ENCODE peak calls at places on chromosomes 1 and 21, in ten cellular contexts. One of them, this sample, is unnamed.

GRCh38 chr1:158087320-158087927 is 93.3 kb upstream of the CD1D start:
- DNase-seq in endothelial cell of umbilical vein: peak; percentile 83
- DNase-seq in heart right ventricle: no peak
- DNase-seq in upper lobe of right lung: no peak
- DNase-seq in heart left ventricle: peak; percentile 54
- DNase-seq in Caco-2: peak; percentile 73
- DNase-seq in ovary: peak; percentile 61
- DNase-seq in iPS DF 6.9: peak; percentile 93
- DNase-seq in CD8-positive, alpha-beta T cell: no peak
- DNase-seq in aorta: no peak
- DNase-seq in this sample: peak; percentile 71

GRCh38 chr21:25936776-25937175 is 202.0 kb downstream of the GABPA start:
- DNase-seq in endothelial cell of umbilical vein: peak; percentile 66
- DNase-seq in CD8-positive, alpha-beta T cell: no peak
- DNase-seq in Caco-2: no peak
- DNase-seq in upper lobe of right lung: no peak
- DNase-seq in iPS DF 6.9: no peak
- DNase-seq in aorta: no peak
- DNase-seq in heart right ventricle: no peak
- DNase-seq in ovary: no peak
- DNase-seq in heart left ventricle: no peak
- DNase-seq in this sample: no peak

GRCh38 chr1:63920154-63921117 is 146.6 kb downstream of the ROR1 start:
- DNase-seq in ovary: no peak
- DNase-seq in CD8-positive, alpha-beta T cell: no peak
- DNase-seq in aorta: no peak
- DNase-seq in heart left ventricle: no peak
- DNase-seq in endothelial cell of umbilical vein: peak; percentile 35
- DNase-seq in heart right ventricle: no peak
- DNase-seq in Caco-2: peak; percentile 75
- DNase-seq in upper lobe of right lung: no peak
- DNase-seq in iPS DF 6.9: no peak
- DNase-seq in this sample: peak; percentile 5

GRCh38 chr1:213423041-213423440 is 372.0 kb downstream of the RPS6KC1 start:
- DNase-seq in iPS DF 6.9: no peak
- DNase-seq in Caco-2: no peak
- DNase-seq in heart right ventricle: no peak
- DNase-seq in CD8-positive, alpha-beta T cell: no peak
- DNase-seq in aorta: no peak
- DNase-seq in endothelial cell of umbilical vein: no peak
- DNase-seq in upper lobe of right lung: no peak
- DNase-seq in ovary: no peak
- DNase-seq in heart left ventricle: no peak
- DNase-seq in this sample: no peak

GRCh38 chr1:8218351-8219092 is 99.4 kb upstream of the SLC45A1 start:
- DNase-seq in CD8-positive, alpha-beta T cell: no peak
- DNase-seq in upper lobe of right lung: no peak
- DNase-seq in endothelial cell of umbilical vein: no peak
- DNase-seq in iPS DF 6.9: no peak
- DNase-seq in ovary: no peak
- DNase-seq in heart left ventricle: no peak
- DNase-seq in Caco-2: no peak
- DNase-seq in aorta: no peak
- DNase-seq in heart right ventricle: no peak
- DNase-seq in this sample: no peak

GRCh38 chr1:56442456-56442855 is 136.9 kb downstream of the PLPP3 start:
- DNase-seq in ovary: no peak
- DNase-seq in endothelial cell of umbilical vein: no peak
- DNase-seq in aorta: no peak
- DNase-seq in upper lobe of right lung: no peak
- DNase-seq in Caco-2: no peak
- DNase-seq in iPS DF 6.9: no peak
- DNase-seq in CD8-positive, alpha-beta T cell: no peak
- DNase-seq in heart right ventricle: no peak
- DNase-seq in heart left ventricle: no peak
- DNase-seq in this sample: no peak

GRCh38 chr1:6262570-6263420 is 1.9 kb upstream of the GPR153 start:
- DNase-seq in heart left ventricle: peak; percentile 80
- DNase-seq in CD8-positive, alpha-beta T cell: no peak
- DNase-seq in Caco-2: no peak
- DNase-seq in iPS DF 6.9: no peak
- DNase-seq in endothelial cell of umbilical vein: no peak
- DNase-seq in heart right ventricle: peak; percentile 76
- DNase-seq in ovary: peak; percentile 63
- DNase-seq in upper lobe of right lung: no peak
- DNase-seq in aorta: no peak
- DNase-seq in this sample: no peak

GRCh38 chr1:94247146-94248094 is 10.0 kb upstream of the ARHGAP29 start:
- DNase-seq in CD8-positive, alpha-beta T cell: no peak
- DNase-seq in upper lobe of right lung: peak; percentile 92
- DNase-seq in aorta: peak; percentile 93
- DNase-seq in endothelial cell of umbilical vein: peak; percentile 80
- DNase-seq in iPS DF 6.9: no peak
- DNase-seq in heart left ventricle: peak; percentile 84
- DNase-seq in heart right ventricle: peak; percentile 89
- DNase-seq in Caco-2: peak; percentile 82
- DNase-seq in ovary: peak; percentile 82
- DNase-seq in this sample: peak; percentile 49

DNA sequence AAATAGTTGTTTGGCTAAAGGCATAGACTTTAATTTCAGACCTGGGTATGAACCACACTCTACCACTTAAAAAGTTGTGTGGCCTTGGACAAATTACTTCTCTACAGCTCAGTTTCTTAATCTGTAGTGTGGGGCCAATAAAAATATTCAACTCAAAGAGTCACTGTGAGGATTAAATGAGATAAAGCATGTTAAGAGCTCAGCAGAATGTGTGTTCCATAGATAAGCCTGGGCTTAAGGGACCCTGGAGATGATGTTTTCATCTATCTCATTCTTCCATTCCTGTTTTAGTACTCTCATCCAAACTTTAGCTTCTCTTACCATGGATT is 17.7 kb downstream of the S100A10 start:
- DNase-seq in upper lobe of right lung: no peak
- DNase-seq in ovary: no peak
- DNase-seq in heart right ventricle: no peak
- DNase-seq in aorta: no peak
- DNase-seq in heart left ventricle: no peak
- DNase-seq in endothelial cell of umbilical vein: no peak
- DNase-seq in CD8-positive, alpha-beta T cell: no peak
- DNase-seq in iPS DF 6.9: no peak
- DNase-seq in Caco-2: no peak
- DNase-seq in this sample: no peak
- H3K4me1 ChIP-seq in upper lobe of right lung: peaks cover 12% of the 10 kb centered on the region
- H3K4me1 ChIP-seq in ovary: peaks cover 8% of the 10 kb centered on the region
- H3K4me1 ChIP-seq in heart right ventricle: no peaks in the 10 kb centered on the region
- H3K4me1 ChIP-seq in aorta: peaks cover 2% of the 10 kb centered on the region
- H3K4me1 ChIP-seq in heart left ventricle: no peaks in the 10 kb centered on the region
- H3K4me1 ChIP-seq in endothelial cell of umbilical vein: peaks cover 22% of the 10 kb centered on the region
- H3K4me1 ChIP-seq in CD8-positive, alpha-beta T cell: no peaks in the 10 kb centered on the region
- H3K4me1 ChIP-seq in iPS DF 6.9: peaks cover 4% of the 10 kb centered on the region
- H3K4me1 ChIP-seq in Caco-2: peaks cover 94% of the 10 kb centered on the region
- H3K4me1 ChIP-seq in this sample: no peaks in the 10 kb centered on the region

GRCh38 chr1:156509424-156510035 is 9.0 kb upstream of the MEF2D start:
- DNase-seq in iPS DF 6.9: no peak
- DNase-seq in aorta: no peak
- DNase-seq in Caco-2: no peak
- DNase-seq in ovary: no peak
- DNase-seq in heart right ventricle: no peak
- DNase-seq in CD8-positive, alpha-beta T cell: no peak
- DNase-seq in endothelial cell of umbilical vein: no peak
- DNase-seq in upper lobe of right lung: peak; percentile 46
- DNase-seq in heart left ventricle: no peak
- DNase-seq in this sample: peak; percentile 5

GRCh38 chr1:156506450-156506849 is 5.9 kb upstream of the MEF2D start:
- DNase-seq in heart left ventricle: no peak
- DNase-seq in heart right ventricle: no peak
- DNase-seq in CD8-positive, alpha-beta T cell: no peak
- DNase-seq in endothelial cell of umbilical vein: no peak
- DNase-seq in ovary: no peak
- DNase-seq in Caco-2: no peak
- DNase-seq in iPS DF 6.9: no peak
- DNase-seq in upper lobe of right lung: no peak
- DNase-seq in aorta: no peak
- DNase-seq in this sample: no peak

GRCh38 chr1:156508955-156509234 is 8.3 kb upstream of the MEF2D start:
- DNase-seq in upper lobe of right lung: no peak
- DNase-seq in iPS DF 6.9: no peak
- DNase-seq in heart right ventricle: no peak
- DNase-seq in aorta: no peak
- DNase-seq in ovary: no peak
- DNase-seq in heart left ventricle: no peak
- DNase-seq in Caco-2: no peak
- DNase-seq in CD8-positive, alpha-beta T cell: no peak
- DNase-seq in endothelial cell of umbilical vein: no peak
- DNase-seq in this sample: peak; percentile 4

GRCh38 chr1:156510709-156511108 is 10.1 kb upstream of the MEF2D start:
- DNase-seq in aorta: peak; percentile 95
- DNase-seq in heart right ventricle: peak; percentile 80
- DNase-seq in ovary: peak; percentile 98
- DNase-seq in CD8-positive, alpha-beta T cell: no peak
- DNase-seq in upper lobe of right lung: peak; percentile 92
- DNase-seq in Caco-2: no peak
- DNase-seq in endothelial cell of umbilical vein: no peak
- DNase-seq in heart left ventricle: peak; percentile 95
- DNase-seq in iPS DF 6.9: no peak
- DNase-seq in this sample: peak; percentile 4

DNA sequence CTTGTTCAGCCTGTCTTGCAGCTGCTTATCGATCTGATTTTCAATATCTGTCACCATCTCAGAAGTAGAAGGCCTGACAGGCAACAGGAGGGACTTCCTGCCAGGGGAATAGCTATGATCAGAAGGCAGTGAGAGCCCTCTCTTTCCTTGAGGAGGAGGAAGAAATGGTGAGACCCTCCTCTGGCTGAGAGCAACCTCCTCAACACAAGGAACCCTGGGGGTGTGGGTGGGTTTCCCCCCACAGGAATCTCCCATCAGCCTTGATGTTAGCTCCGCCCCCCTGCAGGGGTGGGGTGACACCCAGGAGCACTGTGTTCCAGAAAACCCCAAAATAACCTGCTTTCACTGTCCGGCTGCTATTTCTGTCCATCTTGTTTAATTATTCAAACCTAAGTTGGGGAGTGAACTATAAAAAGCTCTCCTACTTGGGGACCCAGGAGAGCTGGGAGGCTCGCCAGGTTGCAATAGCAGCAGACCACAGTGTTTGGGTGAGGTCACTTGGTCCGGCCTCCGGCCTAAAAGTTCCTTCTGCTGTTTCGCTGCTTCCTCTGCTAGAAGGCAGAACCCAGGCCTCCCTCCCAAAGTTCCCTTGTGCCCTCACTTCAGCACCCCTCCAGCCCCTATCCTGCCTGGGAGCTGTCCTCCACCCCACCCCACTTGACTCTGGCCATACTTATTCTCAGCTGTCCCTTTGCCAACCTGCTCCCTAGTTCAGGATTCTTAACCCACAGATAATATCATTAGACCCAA is 7.8 kb upstream of the MEF2D start:
- DNase-seq in iPS DF 6.9: no peak
- DNase-seq in heart right ventricle: peak; percentile 77
- DNase-seq in ovary: peak; percentile 90
- DNase-seq in heart left ventricle: peak; percentile 90
- DNase-seq in upper lobe of right lung: peak; percentile 85
- DNase-seq in CD8-positive, alpha-beta T cell: no peak
- DNase-seq in endothelial cell of umbilical vein: no peak
- DNase-seq in aorta: peak; percentile 92
- DNase-seq in Caco-2: no peak
- DNase-seq in this sample: peak; percentile 11
- H3K4me1 ChIP-seq in iPS DF 6.9: peaks cover 6% of the 10 kb centered on the region
- H3K4me1 ChIP-seq in heart right ventricle: peaks cover 18% of the 10 kb centered on the region
- H3K4me1 ChIP-seq in ovary: peaks cover 28% of the 10 kb centered on the region
- H3K4me1 ChIP-seq in heart left ventricle: peaks cover 21% of the 10 kb centered on the region
- H3K4me1 ChIP-seq in upper lobe of right lung: peaks cover 60% of the 10 kb centered on the region
- H3K4me1 ChIP-seq in CD8-positive, alpha-beta T cell: peaks cover 52% of the 10 kb centered on the region
- H3K4me1 ChIP-seq in endothelial cell of umbilical vein: peaks cover 17% of the 10 kb centered on the region
- H3K4me1 ChIP-seq in aorta: peaks cover 2% of the 10 kb centered on the region
- H3K4me1 ChIP-seq in Caco-2: peaks cover 22% of the 10 kb centered on the region
- H3K4me1 ChIP-seq in this sample: peaks cover 33% of the 10 kb centered on the region

DNA sequence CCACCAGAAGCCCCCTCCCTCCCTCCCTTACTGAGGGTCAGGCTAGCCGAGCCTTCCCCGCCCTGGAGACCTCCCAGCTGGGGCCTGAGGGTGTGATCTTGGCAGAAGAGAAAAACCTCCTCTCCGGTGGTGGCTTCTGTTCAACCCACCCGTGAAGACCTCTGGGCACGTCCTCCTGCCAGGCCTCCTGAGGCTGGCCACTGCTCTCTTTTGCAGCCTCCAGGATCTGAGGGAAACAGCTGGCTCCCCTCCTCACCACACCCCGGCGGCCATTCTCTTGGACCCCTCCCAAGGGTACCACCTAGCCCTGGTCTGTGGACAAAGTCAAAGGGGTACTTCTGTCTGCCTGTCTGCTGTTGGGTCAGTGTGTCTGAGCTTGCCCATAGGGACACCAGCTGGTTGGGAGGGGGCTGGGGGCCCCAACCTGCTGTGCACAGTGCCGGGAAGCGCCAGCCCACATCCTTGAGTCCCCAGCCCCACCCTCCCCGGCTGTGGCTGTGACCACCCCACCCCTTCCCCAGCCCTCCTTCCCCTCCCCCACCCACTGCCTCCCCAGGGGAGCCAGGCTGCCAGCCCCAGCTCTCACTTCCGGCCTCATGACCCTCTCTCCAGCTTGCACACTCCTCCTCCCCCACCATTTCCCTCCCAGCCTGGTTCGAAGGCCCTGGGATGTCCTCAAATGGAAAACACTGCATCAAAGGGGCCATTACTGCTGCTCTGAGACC is 48.1 kb downstream of the AHDC1 start:
- DNase-seq in heart left ventricle: peak; percentile 79
- DNase-seq in Caco-2: no peak
- DNase-seq in iPS DF 6.9: no peak
- DNase-seq in CD8-positive, alpha-beta T cell: no peak
- DNase-seq in endothelial cell of umbilical vein: no peak
- DNase-seq in heart right ventricle: peak; percentile 78
- DNase-seq in ovary: peak; percentile 79
- DNase-seq in aorta: peak; percentile 88
- DNase-seq in upper lobe of right lung: no peak
- DNase-seq in this sample: no peak
- H3K4me1 ChIP-seq in heart left ventricle: peaks cover 30% of the 10 kb centered on the region
- H3K4me1 ChIP-seq in Caco-2: peaks cover 16% of the 10 kb centered on the region
- H3K4me1 ChIP-seq in iPS DF 6.9: peaks cover 13% of the 10 kb centered on the region
- H3K4me1 ChIP-seq in CD8-positive, alpha-beta T cell: peaks cover 24% of the 10 kb centered on the region
- H3K4me1 ChIP-seq in endothelial cell of umbilical vein: peaks cover 10% of the 10 kb centered on the region
- H3K4me1 ChIP-seq in heart right ventricle: peaks cover 36% of the 10 kb centered on the region
- H3K4me1 ChIP-seq in ovary: peaks cover 16% of the 10 kb centered on the region
- H3K4me1 ChIP-seq in aorta: no peaks in the 10 kb centered on the region
- H3K4me1 ChIP-seq in upper lobe of right lung: peaks cover 35% of the 10 kb centered on the region
- H3K4me1 ChIP-seq in this sample: peaks cover 16% of the 10 kb centered on the region

DNA sequence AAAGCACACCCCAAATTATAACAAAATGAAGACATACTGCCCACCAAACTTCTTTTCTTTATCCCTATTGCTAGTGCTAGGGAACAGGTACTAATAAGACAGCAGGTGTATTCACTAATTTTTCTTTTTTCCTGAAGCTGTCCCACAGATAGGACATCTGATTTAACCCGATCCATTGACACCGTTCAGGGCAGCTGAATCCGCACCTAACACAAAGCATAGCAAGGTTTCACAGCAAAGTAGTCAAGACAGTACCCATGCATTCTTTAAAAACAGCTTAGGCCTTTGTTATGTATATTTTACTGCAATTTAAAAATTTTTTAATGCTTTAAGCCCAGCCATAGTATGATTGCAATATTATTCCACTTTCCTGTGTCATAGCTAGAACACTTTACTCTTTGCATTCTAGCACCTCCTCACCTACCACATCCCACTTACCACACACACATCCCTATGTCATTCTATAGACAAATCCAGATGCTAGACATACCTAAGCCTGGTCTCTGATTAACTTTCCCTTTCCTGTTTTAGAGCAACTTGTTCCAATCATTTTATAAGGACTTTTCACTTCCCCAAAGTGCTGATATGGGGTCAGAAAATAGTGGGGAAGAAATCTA is 40.4 kb downstream of the GATAD2B start:
- DNase-seq in heart left ventricle: no peak
- DNase-seq in upper lobe of right lung: no peak
- DNase-seq in endothelial cell of umbilical vein: peak; percentile 16
- DNase-seq in heart right ventricle: no peak
- DNase-seq in iPS DF 6.9: no peak
- DNase-seq in Caco-2: no peak
- DNase-seq in aorta: no peak
- DNase-seq in CD8-positive, alpha-beta T cell: no peak
- DNase-seq in ovary: no peak
- DNase-seq in this sample: no peak
- H3K4me1 ChIP-seq in heart left ventricle: peaks cover 18% of the 10 kb centered on the region
- H3K4me1 ChIP-seq in upper lobe of right lung: peaks cover 32% of the 10 kb centered on the region
- H3K4me1 ChIP-seq in endothelial cell of umbilical vein: peaks cover 23% of the 10 kb centered on the region
- H3K4me1 ChIP-seq in heart right ventricle: peaks cover 6% of the 10 kb centered on the region
- H3K4me1 ChIP-seq in iPS DF 6.9: peaks cover 2% of the 10 kb centered on the region
- H3K4me1 ChIP-seq in Caco-2: no peaks in the 10 kb centered on the region
- H3K4me1 ChIP-seq in aorta: no peaks in the 10 kb centered on the region
- H3K4me1 ChIP-seq in CD8-positive, alpha-beta T cell: peaks cover 53% of the 10 kb centered on the region
- H3K4me1 ChIP-seq in ovary: peaks cover 8% of the 10 kb centered on the region
- H3K4me1 ChIP-seq in this sample: no peaks in the 10 kb centered on the region